ENCODE peak calls at places on chromosomes 12 and 14, in five cellular contexts. X is neural progenitor cell, K is adipocyte, O is IMR-90, W is colonic mucosa. G is an unnamed sample.

GRCh38 chr12:30754383-30754749 is 385 bp downstream of the CAPRIN2 start:
- DNase-seq in X (no peak), K (no peak), O (no peak), W (no peak), G (no peak)

GRCh38 chr12:100295764-100296555 is 29.0 kb downstream of the SCYL2 start:
- DNase-seq in X (no peak), K (peak; percentile 14), O (peak; percentile 56), W (no peak), G (no peak)

GRCh38 chr12:83823386-83824045 is 1089.1 kb downstream of the SLC6A15 start:
- DNase-seq in X (peak; percentile 90), K (no peak), O (no peak), W (peak; percentile 20), G (peak; percentile 91)

GRCh38 chr12:11981174-11981733 is 89.5 kb upstream of the BCL2L14 start:
- DNase-seq in X (no peak), K (no peak), O (no peak), W (no peak), G (no peak)

GRCh38 chr12:67358686-67359374 is 89.7 kb downstream of the CAND1 start:
- DNase-seq in X (no peak), K (peak; percentile 77), O (peak; percentile 83), W (no peak), G (no peak)

GRCh38 chr14:99382781-99383456 is 97.7 kb downstream of the SETD3 start:
- DNase-seq in X (no peak), K (peak; percentile 2), O (peak; percentile 77), W (no peak), G (no peak)

GRCh38 chr14:99120147-99121026 is 151.6 kb downstream of the BCL11B start:
- DNase-seq in X (no peak), K (no peak), O (no peak), W (peak; percentile 12), G (no peak)

GRCh38 chr12:78096909-78097597 is 266.4 kb downstream of the NAV3 start:
- DNase-seq in X (no peak), K (peak; percentile 74), O (peak; percentile 69), W (no peak), G (peak; percentile 49)

GRCh38 chr12:52193991-52194390 is 2.2 kb upstream of the KRT80 start:
- DNase-seq in X (no peak), K (peak; percentile 55), O (no peak), W (no peak), G (no peak)

GRCh38 chr12:42690264-42690663 is 100.7 kb upstream of the PRICKLE1 start:
- DNase-seq in X (no peak), K (no peak), O (no peak), W (no peak), G (no peak)

GRCh38 chr14:64953310-64953654 is 10.7 kb upstream of the GPX2 start:
- DNase-seq in X (no peak), K (no peak), O (no peak), W (no peak), G (no peak)

GRCh38 chr12:118015944-118016343 is 559 bp upstream of the RFC5 start:
- DNase-seq in X (no peak), K (no peak), O (no peak), W (no peak), G (no peak)

GRCh38 chr12:65643595-65644386 is 180.5 kb upstream of the HMGA2 start:
- DNase-seq in X (no peak), K (no peak), O (peak; percentile 50), W (no peak), G (no peak)
- H3K9me3 ChIP-seq in X (no peaks in the 10 kb centered on the region), K (no peaks in the 10 kb centered on the region), O (no peaks in the 10 kb centered on the region), W (no peaks in the 10 kb centered on the region), G (no peaks in the 10 kb centered on the region)

GRCh38 chr14:102451064-102451352 is 58.6 kb downstream of the ANKRD9 start:
- DNase-seq in X (no peak), K (no peak), O (no peak), W (no peak), G (no peak)
- H3K36me3 ChIP-seq in X (no peaks in the 10 kb centered on the region), K (peaks cover 69% of the 10 kb centered on the region), O (peaks cover 43% of the 10 kb centered on the region), W (peaks cover 7% of the 10 kb centered on the region), G (peaks cover 4% of the 10 kb centered on the region)

DNA sequence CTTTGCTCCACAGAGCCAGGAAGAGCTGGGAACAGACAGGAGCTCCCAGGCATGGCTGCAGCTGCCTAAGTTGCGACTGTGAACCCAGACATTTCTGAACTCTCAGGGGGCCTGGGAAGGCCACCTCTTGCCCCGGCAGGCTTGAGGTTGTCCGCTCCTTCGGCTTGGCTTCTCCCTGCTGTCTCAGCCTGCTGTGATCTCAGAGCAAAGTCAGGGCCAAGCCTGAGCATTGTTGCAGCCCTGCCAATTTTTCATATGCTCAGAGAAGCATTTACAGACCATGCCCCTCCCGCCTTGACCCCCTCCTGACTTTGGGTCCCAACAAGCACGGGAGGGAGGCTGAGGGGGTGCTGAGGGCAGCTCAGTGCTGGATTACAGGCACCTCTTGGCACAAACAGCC is 1439.1 kb upstream of the FLRT2 start:
- DNase-seq in X (no peak), K (no peak), O (no peak), W (no peak), G (no peak)
- H3K9me3 ChIP-seq in X (peaks cover under 1% of the 10 kb centered on the region), K (no peaks in the 10 kb centered on the region), O (no peaks in the 10 kb centered on the region), W (no peaks in the 10 kb centered on the region), G (no peaks in the 10 kb centered on the region)

DNA sequence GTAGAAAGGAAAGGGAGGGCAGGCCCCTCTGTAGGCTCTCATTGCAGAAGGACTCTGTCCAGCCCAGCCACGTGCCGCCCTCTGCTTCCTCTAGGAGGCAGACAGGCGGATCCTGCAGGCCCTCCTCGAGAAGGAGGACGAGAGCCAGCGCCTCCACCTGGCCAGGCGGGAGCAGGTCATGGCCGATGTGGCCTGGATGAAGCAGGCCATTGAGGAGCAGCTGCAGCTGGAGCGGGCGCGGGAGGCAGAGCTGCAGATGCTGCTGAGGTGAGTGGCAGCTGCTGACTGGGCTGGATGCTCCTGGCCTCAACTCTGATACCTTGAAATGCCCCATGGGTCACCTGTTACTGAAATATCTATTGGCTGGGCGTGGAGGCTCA is 10.9 kb downstream of the TCHP start:
- DNase-seq in X (peak; percentile 77), K (no peak), O (peak; percentile 20), W (no peak), G (peak; percentile 85)
- H3K36me3 ChIP-seq in X (no peaks in the 10 kb centered on the region), K (peaks cover 81% of the 10 kb centered on the region), O (peaks cover 65% of the 10 kb centered on the region), W (peaks cover 16% of the 10 kb centered on the region), G (peaks cover 90% of the 10 kb centered on the region)

DNA sequence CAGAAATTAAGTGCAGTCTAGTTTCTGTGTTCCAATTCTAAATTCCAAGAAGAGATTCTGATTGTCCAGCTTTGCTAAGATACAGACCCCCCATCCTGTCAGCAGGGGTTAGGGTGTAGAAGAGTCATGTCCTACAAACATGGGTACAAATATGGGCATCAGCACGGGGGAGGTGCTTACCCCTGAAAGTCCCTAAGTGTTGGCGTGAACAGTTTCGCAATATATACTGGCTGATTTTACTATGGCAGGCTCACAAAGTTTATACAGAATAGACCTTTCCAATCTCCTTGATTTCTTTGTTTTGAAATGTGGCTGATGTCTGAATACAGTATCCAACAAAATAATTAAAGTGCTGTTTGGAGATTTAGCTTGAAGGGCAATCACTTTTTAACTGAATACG is 71.6 kb upstream of the PPM1H start:
- DNase-seq in X (no peak), K (no peak), O (no peak), W (no peak), G (no peak)
- H3K9me3 ChIP-seq in X (no peaks in the 10 kb centered on the region), K (no peaks in the 10 kb centered on the region), O (no peaks in the 10 kb centered on the region), W (no peaks in the 10 kb centered on the region), G (no peaks in the 10 kb centered on the region)

GRCh38 chr14:102207831-102208365 is 68.2 kb downstream of the WDR20 start:
- DNase-seq in X (no peak), K (no peak), O (no peak), W (no peak), G (no peak)

GRCh38 chr14:102209224-102209966 is 69.7 kb downstream of the WDR20 start:
- DNase-seq in X (peak; percentile 32), K (no peak), O (peak; percentile 28), W (no peak), G (no peak)

GRCh38 chr14:102205560-102205959 is 65.9 kb downstream of the WDR20 start:
- DNase-seq in X (no peak), K (no peak), O (no peak), W (no peak), G (no peak)

GRCh38 chr14:102208741-102209140 is 69.0 kb downstream of the WDR20 start:
- DNase-seq in X (no peak), K (no peak), O (no peak), W (no peak), G (no peak)

DNA sequence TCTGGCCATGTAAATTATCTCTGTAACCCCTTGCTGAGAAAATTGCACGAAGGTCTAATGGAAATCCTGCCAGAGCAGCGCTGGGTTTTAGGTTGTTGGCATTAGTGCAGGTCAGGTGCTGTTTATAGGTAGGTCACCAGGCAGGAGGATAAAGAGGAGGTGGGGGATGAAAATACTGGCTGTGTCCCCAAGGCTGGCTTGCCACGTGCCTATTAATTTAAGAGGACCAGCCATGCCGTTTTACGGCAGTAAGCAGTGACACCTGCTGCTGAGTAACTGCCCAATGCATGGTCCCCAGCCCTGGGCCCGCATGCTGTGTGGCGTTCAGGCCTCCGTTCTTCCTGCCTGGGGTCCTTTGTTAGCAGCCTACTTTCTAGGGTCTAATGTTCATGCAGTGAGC is 67.2 kb downstream of the WDR20 start:
- DNase-seq in X (peak; percentile 30), K (no peak), O (no peak), W (no peak), G (peak; percentile 28)
- H3K36me3 ChIP-seq in X (no peaks in the 10 kb centered on the region), K (peaks cover 33% of the 10 kb centered on the region), O (peaks cover 31% of the 10 kb centered on the region), W (no peaks in the 10 kb centered on the region), G (peaks cover 23% of the 10 kb centered on the region)

GRCh38 chr12:9697619-9698018 is 28.1 kb downstream of the CLEC2D start:
- DNase-seq in X (no peak), K (no peak), O (no peak), W (no peak), G (no peak)
- H3K9me3 ChIP-seq in X (no peaks in the 10 kb centered on the region), K (no peaks in the 10 kb centered on the region), O (no peaks in the 10 kb centered on the region), W (no peaks in the 10 kb centered on the region), G (no peaks in the 10 kb centered on the region)

G was measured in WERI-Rb-1.